ENCODE peak calls at places on chromosomes 16 and 17, in five cellular contexts. S is T-helper 2 cell, T is Right ventricle myocardium superior, N is NCI-H1105, I is H7. U is an unnamed sample.

GRCh38 chr17:71519285-71519684 is 601.5 kb upstream of the SOX9 start:
- DNase-seq in I (no peak), N (no peak), S (no peak), T (no peak), U (no peak)

GRCh38 chr17:77531002-77531401 is 390.2 kb downstream of the SEC14L1 start:
- DNase-seq in I (no peak), S (no peak), N (no peak), T (no peak), U (no peak)

GRCh38 chr16:53789159-53789558 is 85.2 kb downstream of the FTO start:
- DNase-seq in T (no peak), N (no peak), S (no peak), I (no peak), U (peak; percentile 71)

GRCh38 chr16:85316321-85316919 is 204.1 kb upstream of the CIBAR2 start:
- DNase-seq in T (peak; percentile 71), N (peak; percentile 41), S (no peak), I (peak; percentile 95), U (peak; percentile 74)

GRCh38 chr17:7445011-7445927 is at the start of gene CHRNB1:
- DNase-seq in S (no peak), T (peak; percentile 89), I (peak; percentile 98), N (peak; percentile 37), U (peak; percentile 66)

GRCh38 chr17:42159796-42160551 is 5.2 kb upstream of the RAB5C start:
- DNase-seq in I (no peak), S (no peak), N (no peak), T (no peak), U (no peak)

GRCh38 chr17:37796081-37796480 is 51.2 kb upstream of the HNF1B start:
- DNase-seq in S (no peak), N (no peak), T (no peak), I (no peak), U (no peak)

GRCh38 chr16:383326-384020 is 1.7 kb upstream of the PGAP6 start:
- DNase-seq in S (no peak), T (peak; percentile 45), N (no peak), I (peak; percentile 85), U (no peak)

GRCh38 chr16:30046588-30046987 is 15.5 kb upstream of the TLCD3B start:
- DNase-seq in S (no peak), I (no peak), N (no peak), T (no peak), U (no peak)

GRCh38 chr17:69672924-69673323 is 258.4 kb downstream of the MAP2K6 start:
- DNase-seq in N (no peak), S (no peak), T (no peak), I (no peak), U (peak; percentile 70)

GRCh38 chr16:85321856-85322271 is 209.6 kb upstream of the CIBAR2 start:
- DNase-seq in N (no peak), T (peak; percentile 97), S (no peak), I (no peak), U (peak; percentile 93)

GRCh38 chr16:80197790-80198201 is 343.0 kb upstream of the DYNLRB2 start:
- DNase-seq in S (no peak), N (no peak), I (no peak), T (no peak), U (peak; percentile 86)

GRCh38 chr16:4984174-4985000 is 26.3 kb downstream of the SEC14L5 start:
- DNase-seq in T (no peak), I (no peak), S (no peak), N (no peak), U (no peak)

GRCh38 chr17:44269795-44270320 is 1.9 kb upstream of the SLC4A1 start:
- DNase-seq in N (no peak), I (peak; percentile 48), S (no peak), T (no peak), U (no peak)

GRCh38 chr17:8826808-8827435 is 27.8 kb upstream of the MFSD6L start:
- DNase-seq in I (no peak), N (no peak), S (no peak), T (no peak), U (no peak)

GRCh38 chr17:21214777-21215541 is 998 bp upstream of the TMEM11 start:
- DNase-seq in I (peak; percentile 76), T (peak; percentile 50), N (no peak), S (no peak), U (peak; percentile 27)

GRCh38 chr17:61478790-61479492 is 26.7 kb downstream of the TBX4 start:
- DNase-seq in T (no peak), I (peak; percentile 61), N (no peak), S (no peak), U (no peak)

U was measured in AG08395.